ENCODE peak calls at places on chromosome 21, in nine cellular contexts. Z is heart right ventricle, D is epithelial cell of esophagus, Q is natural killer cell, L is tibial nerve, I is astrocyte, W is WTC11, H is retinal pigment epithelial cell, O is cardiac fibroblast. K is an unnamed sample.
A peak's percentile ranks its signal among the peaks of the same experiment; 100 is the strongest.

GRCh38 chr21:31730687-31731111 is 1.2 kb downstream of the SCAF4 start:
- DNase-seq in Z (no peak), D (peak; percentile 36), Q (no peak), L (peak; percentile 13), I (peak; percentile 23), W (peak; percentile 73), H (no peak), O (peak; percentile 44), K (no peak)

GRCh38 chr21:38472709-38473108 is 25.6 kb downstream of the ERG start:
- DNase-seq in Z (no peak), D (no peak), Q (no peak), L (no peak), I (no peak), W (peak; percentile 52), H (no peak), O (no peak), K (no peak)

GRCh38 chr21:15768045-15768601 is 38.3 kb downstream of the USP25 start:
- DNase-seq in Z (no peak), D (peak; percentile 17), Q (no peak), L (no peak), I (no peak), W (no peak), H (no peak), O (no peak), K (no peak)

GRCh38 chr21:28148400-28149064 is 844.1 kb downstream of the LTN1 start:
- DNase-seq in Z (peak; percentile 50), D (peak; percentile 28), Q (no peak), L (no peak), I (no peak), W (no peak), H (no peak), O (peak; percentile 72), K (no peak)

GRCh38 chr21:30044447-30045064 is 104.8 kb upstream of the GRIK1 start:
- DNase-seq in Z (peak; percentile 6), D (peak; percentile 43), Q (no peak), L (peak; percentile 43), I (no peak), W (no peak), H (no peak), O (peak; percentile 45), K (no peak)

GRCh38 chr21:41511858-41512257 is 3.9 kb upstream of the TMPRSS2 start:
- DNase-seq in Z (no peak), D (no peak), Q (no peak), L (no peak), I (no peak), W (no peak), H (no peak), O (no peak), K (no peak)

GRCh38 chr21:15010645-15011044 is 54.2 kb downstream of the NRIP1 start:
- DNase-seq in Z (no peak), D (no peak), Q (no peak), L (no peak), I (peak; percentile 82), W (no peak), H (no peak), O (peak; percentile 26), K (no peak)

GRCh38 chr21:38567577-38568360 is 69.5 kb upstream of the ERG start:
- DNase-seq in Z (no peak), D (peak; percentile 37), Q (no peak), L (no peak), I (peak; percentile 66), W (no peak), H (peak; percentile 82), O (peak; percentile 18), K (no peak)

GRCh38 chr21:33292724-33293123 is 26.6 kb downstream of the IL10RB start:
- DNase-seq in Z (no peak), D (no peak), Q (no peak), L (no peak), I (no peak), W (no peak), H (no peak), O (no peak), K (no peak)

GRCh38 chr21:33234618-33235520 is 5.1 kb downstream of the IFNAR2 start:
- DNase-seq in Z (no peak), D (no peak), Q (no peak), L (no peak), I (no peak), W (no peak), H (no peak), O (no peak), K (no peak)

GRCh38 chr21:17925900-17926299 is 106.7 kb upstream of the C21orf91 start:
- DNase-seq in Z (peak; percentile 16), D (peak; percentile 58), Q (no peak), L (no peak), I (no peak), W (no peak), H (no peak), O (peak; percentile 33), K (no peak)

GRCh38 chr21:17929514-17929913 is 110.4 kb upstream of the C21orf91 start:
- DNase-seq in Z (no peak), D (no peak), Q (no peak), L (no peak), I (no peak), W (no peak), H (peak; percentile 30), O (no peak), K (no peak)

GRCh38 chr21:17930102-17930501 is 110.9 kb upstream of the C21orf91 start:
- DNase-seq in Z (no peak), D (no peak), Q (no peak), L (no peak), I (no peak), W (no peak), H (no peak), O (no peak), K (no peak)

GRCh38 chr21:17925000-17925610 is 105.9 kb upstream of the C21orf91 start:
- DNase-seq in Z (peak; percentile 63), D (peak; percentile 83), Q (no peak), L (peak; percentile 66), I (peak; percentile 35), W (peak; percentile 53), H (no peak), O (peak; percentile 66), K (no peak)

GRCh38 chr21:17931080-17931479 is 111.9 kb upstream of the C21orf91 start:
- DNase-seq in Z (no peak), D (no peak), Q (no peak), L (no peak), I (no peak), W (no peak), H (no peak), O (no peak), K (no peak)
- TF ChIP-seq CTCF in Z (peak; percentile 26), D (peak; percentile 28), Q (peak; percentile 26), L (no peak), I (peak; percentile 16), W (peak; percentile 45), H (peak; percentile 46), O (peak; percentile 33), K (peak; percentile 28)

GRCh38 chr21:45497846-45498645 is 44.2 kb downstream of the SLC19A1 start:
- DNase-seq in Z (no peak), D (no peak), Q (no peak), L (no peak), I (no peak), W (no peak), H (no peak), O (no peak), K (peak; percentile 42)

GRCh38 chr21:45499201-45499750 is 43.0 kb downstream of the SLC19A1 start:
- DNase-seq in Z (no peak), D (no peak), Q (no peak), L (no peak), I (no peak), W (no peak), H (no peak), O (no peak), K (peak; percentile 14)

GRCh38 chr21:45496151-45496967 is 45.9 kb downstream of the SLC19A1 start:
- DNase-seq in Z (no peak), D (no peak), Q (no peak), L (no peak), I (no peak), W (no peak), H (no peak), O (no peak), K (peak; percentile 33)

GRCh38 chr21:45498646-45499000 is 43.6 kb downstream of the SLC19A1 start:
- DNase-seq in Z (no peak), D (no peak), Q (no peak), L (no peak), I (no peak), W (no peak), H (no peak), O (no peak), K (peak; percentile 18)

DNA sequence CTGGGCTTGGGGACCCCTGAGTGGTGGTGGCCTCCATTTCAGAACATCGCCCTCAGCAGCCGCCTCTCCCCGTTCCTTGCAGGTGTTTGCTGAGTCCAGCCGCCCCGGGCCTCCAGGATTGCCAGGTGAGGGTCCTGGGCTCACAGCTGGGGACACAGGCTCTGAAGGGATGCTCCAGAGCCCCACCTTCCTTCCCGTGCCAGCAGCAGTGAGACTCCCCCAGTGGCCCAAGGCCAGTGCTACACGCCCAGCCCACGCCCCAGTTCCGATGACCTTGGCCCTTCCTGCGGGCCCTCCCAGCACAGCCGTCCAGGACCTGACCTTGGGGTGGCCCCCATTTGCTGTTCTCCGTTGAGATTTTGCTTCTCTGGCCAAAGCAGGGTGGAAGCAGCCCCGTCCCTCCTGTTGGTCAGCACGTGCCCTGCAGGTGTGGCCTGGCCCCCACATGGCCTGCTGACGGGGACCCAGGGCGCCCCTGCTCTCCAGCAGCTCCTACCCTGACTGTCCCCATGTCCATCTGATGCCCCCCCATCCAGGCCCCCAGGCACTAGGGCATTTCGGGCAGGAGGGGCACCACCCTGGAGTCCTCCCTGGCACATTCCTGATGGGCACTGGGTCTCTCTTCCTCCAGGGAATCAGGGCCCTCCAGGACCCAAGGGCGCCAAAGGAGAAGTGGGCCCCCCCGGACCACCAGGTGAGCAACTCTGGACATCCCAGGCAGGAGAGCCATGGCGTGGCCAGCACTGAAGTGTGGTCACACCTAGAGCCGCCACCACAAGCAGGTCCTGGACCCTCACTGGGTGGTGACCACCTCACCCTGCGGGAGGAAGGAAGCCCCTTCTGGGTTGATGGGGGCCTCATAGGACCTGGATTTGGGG is 45.0 kb downstream of the SLC19A1 start:
- DNase-seq in Z (no peak), D (no peak), Q (no peak), L (no peak), I (no peak), W (no peak), H (no peak), O (no peak), K (peak; percentile 43)
- TF ChIP-seq CTCF in Z (no peak), D (no peak), Q (no peak), L (no peak), I (no peak), W (no peak), H (no peak), O (no peak), K (no peak)

GRCh38 chr21:20882462-20883415 is 115.5 kb upstream of the NCAM2 start:
- DNase-seq in Z (no peak), D (peak; percentile 31), Q (no peak), L (peak; percentile 46), I (no peak), W (peak; percentile 47), H (peak; percentile 11), O (peak; percentile 56), K (no peak)
- TF ChIP-seq CTCF in Z (peak; percentile 38), D (peak; percentile 38), Q (no peak), L (peak; percentile 50), I (peak; percentile 72), W (peak; percentile 63), H (peak; percentile 64), O (peak; percentile 35), K (peak; percentile 20)

DNA sequence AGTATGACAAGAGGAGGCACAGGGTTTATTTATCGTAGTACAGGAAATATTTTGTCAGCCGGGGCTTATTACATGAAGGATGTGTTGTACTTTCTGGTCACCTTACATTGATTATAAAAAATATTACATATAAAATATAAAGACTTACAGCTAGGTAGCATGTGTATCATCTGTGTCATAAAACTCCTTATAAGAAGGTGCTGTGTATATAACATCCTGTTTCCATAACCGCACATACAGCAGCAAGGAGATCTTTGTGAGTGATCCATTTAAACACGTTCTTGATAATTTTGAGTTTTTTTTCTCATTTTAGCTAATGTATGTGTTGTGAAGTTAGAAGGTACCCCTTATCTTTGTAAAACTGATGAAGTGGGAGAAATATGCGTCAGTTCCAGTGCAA is 60.1 kb downstream of the S100B start:
- DNase-seq in Z (no peak), D (no peak), Q (no peak), L (no peak), I (no peak), W (no peak), H (no peak), O (no peak), K (no peak)
- TF ChIP-seq CTCF in Z (no peak), D (no peak), Q (no peak), L (no peak), I (no peak), W (no peak), H (no peak), O (no peak), K (no peak)

K was measured in CD14-positive monocyte.